ENCODE peak calls at places on chromosomes 13 and 19, in five cellular contexts. H, C, M, I and K are unnamed samples.

GRCh38 chr19:17103177-17103576 is 27.6 kb downstream of the MYO9B start:
- DNase-seq in M (no peak), H (peak; percentile 7), I (no peak), C (no peak), K (no peak)

GRCh38 chr19:32224371-32225244 is 120.8 kb upstream of the ZNF507 start:
- DNase-seq in M (peak; percentile 7), I (peak; percentile 18), H (peak; percentile 38), C (peak; percentile 5), K (peak; percentile 69)

GRCh38 chr13:30052127-30052526 is 201.7 kb upstream of the UBL3 start:
- DNase-seq in M (no peak), H (no peak), I (no peak), C (no peak), K (no peak)

GRCh38 chr13:21894703-21895699 is 224.1 kb downstream of the FGF9 start:
- DNase-seq in H (no peak), I (no peak), C (no peak), M (no peak), K (no peak)

GRCh38 chr19:12841094-12841493 is 2.8 kb downstream of the MAST1 start:
- DNase-seq in C (no peak), H (no peak), M (no peak), I (no peak), K (no peak)

GRCh38 chr13:44540761-44541434 is 35.2 kb downstream of the TSC22D1 start:
- DNase-seq in C (no peak), M (no peak), I (no peak), H (no peak), K (no peak)

GRCh38 chr19:48396010-48396870 is 2.8 kb downstream of the GRIN2D start:
- DNase-seq in H (no peak), C (no peak), I (no peak), M (no peak), K (no peak)

GRCh38 chr19:11530432-11530831 is 1.5 kb upstream of the ECSIT start:
- DNase-seq in M (peak; percentile 82), C (peak; percentile 81), H (peak; percentile 95), I (no peak), K (peak; percentile 73)

GRCh38 chr13:81021284-81021683 is 680.4 kb upstream of the SPRY2 start:
- DNase-seq in I (no peak), C (no peak), H (no peak), M (no peak), K (no peak)

GRCh38 chr19:48646192-48646911 is 365 bp upstream of the CA11 start:
- DNase-seq in H (peak; percentile 81), C (peak; percentile 94), M (peak; percentile 75), I (no peak), K (peak; percentile 92)

GRCh38 chr19:38706792-38707511 is 37.3 kb downstream of the CAPN12 start:
- DNase-seq in H (no peak), M (no peak), C (no peak), I (no peak), K (no peak)

GRCh38 chr19:17902701-17903100 is 30.1 kb upstream of the CCDC124 start:
- DNase-seq in M (peak; percentile 49), H (no peak), C (peak; percentile 91), I (peak; percentile 38), K (no peak)

GRCh38 chr13:39663508-39663907 is 8.0 kb downstream of the COG6 start:
- DNase-seq in C (no peak), I (no peak), H (no peak), M (no peak), K (no peak)

GRCh38 chr13:41365636-41366035 is 54.6 kb downstream of the NAA16 start:
- DNase-seq in M (peak; percentile 77), C (no peak), I (no peak), H (no peak), K (no peak)

GRCh38 chr19:13154241-13154778 is 4.1 kb downstream of the IER2 start:
- DNase-seq in I (peak; percentile 87), C (no peak), H (no peak), M (peak; percentile 96), K (peak; percentile 89)

GRCh38 chr13:31674056-31674455 is 65.3 kb upstream of the RXFP2 start:
- DNase-seq in M (peak; percentile 13), I (no peak), H (no peak), C (no peak), K (no peak)

GRCh38 chr19:17328517-17329060 is 6.1 kb downstream of the ANO8 start:
- DNase-seq in C (no peak), M (no peak), H (no peak), I (no peak), K (no peak)